ENCODE peak calls at places on chromosome 10, in ten cellular contexts. T, M, H, O, W, Y, I, E, S and C are unnamed samples.

GRCh38 chr10:49138361-49138891 is 4.6 kb upstream of the FAM170B start:
- DNase-seq in Y (no peak), O (no peak), E (no peak), T (no peak), M (no peak), S (no peak), W (no peak), H (peak), I (no peak), C (no peak)

GRCh38 chr10:12700557-12700874 is 301.0 kb downstream of the CCDC3 start:
- DNase-seq in I (no peak), H (no peak), W (no peak), T (no peak), S (no peak), Y (no peak), O (no peak), M (no peak), E (no peak), C (no peak)

GRCh38 chr10:19977097-19977521 is 160.9 kb downstream of the PLXDC2 start:
- DNase-seq in M (no peak), I (no peak), Y (no peak), O (no peak), H (peak), W (no peak), T (no peak), S (no peak), E (no peak), C (no peak)

GRCh38 chr10:126651461-126651860 is 19.0 kb downstream of the C10orf90 start:
- DNase-seq in T (no peak), O (no peak), M (no peak), I (no peak), Y (no peak), H (no peak), W (no peak), S (no peak), E (no peak), C (no peak)

GRCh38 chr10:130169136-130169888 is 33.1 kb downstream of the GLRX3 start:
- DNase-seq in E (no peak), W (no peak), O (no peak), T (no peak), Y (no peak), I (no peak), H (peak), S (no peak), M (no peak), C (no peak)

GRCh38 chr10:5466451-5466996 is 32.8 kb downstream of the CALML5 start:
- DNase-seq in M (no peak), S (peak), H (no peak), W (no peak), T (no peak), E (peak), Y (no peak), I (peak), O (no peak), C (no peak)

GRCh38 chr10:59376817-59377340 is 14.5 kb upstream of the FAM13C start:
- DNase-seq in S (no peak), M (no peak), O (no peak), Y (no peak), T (no peak), I (no peak), H (no peak), W (no peak), E (no peak), C (no peak)

GRCh38 chr10:86775056-86775858 is 18.8 kb downstream of the BMPR1A start:
- DNase-seq in T (no peak), W (no peak), H (peak), I (no peak), O (no peak), Y (peak), M (no peak), E (no peak), S (no peak), C (no peak)

GRCh38 chr10:131698986-131699385 is 201.8 kb upstream of the PPP2R2D start:
- DNase-seq in O (no peak), E (no peak), I (no peak), M (no peak), W (no peak), S (no peak), H (no peak), T (no peak), Y (no peak), C (no peak)

GRCh38 chr10:49272251-49273081 is 26.5 kb upstream of the C10orf71 start:
- DNase-seq in H (peak), Y (no peak), W (no peak), M (no peak), T (no peak), S (no peak), O (no peak), E (no peak), I (no peak), C (peak)

GRCh38 chr10:71161429-71161828 is 50.9 kb upstream of the UNC5B start:
- DNase-seq in H (no peak), M (no peak), T (no peak), Y (no peak), S (peak), E (no peak), I (no peak), O (no peak), W (no peak), C (no peak)

GRCh38 chr10:13784067-13784466 is 197.3 kb downstream of the PRPF18 start:
- DNase-seq in T (peak), H (no peak), E (no peak), Y (no peak), W (no peak), I (no peak), M (no peak), S (peak), O (no peak), C (no peak)

GRCh38 chr10:11293332-11293731 is 275.7 kb downstream of the CELF2 start:
- DNase-seq in E (no peak), H (no peak), M (no peak), O (no peak), T (no peak), Y (no peak), I (no peak), W (no peak), S (no peak), C (no peak)

GRCh38 chr10:110903280-110904278 is 15.4 kb downstream of the BBIP1 start:
- DNase-seq in O (no peak), H (no peak), E (no peak), S (no peak), Y (no peak), I (no peak), W (no peak), T (no peak), M (no peak), C (peak)

GRCh38 chr10:29590598-29591415 is 44.0 kb downstream of the SVIL start:
- DNase-seq in M (no peak), H (peak), W (no peak), Y (peak), S (no peak), O (peak), E (no peak), I (no peak), T (peak), C (no peak)

GRCh38 chr10:74913321-74913980 is 87.1 kb downstream of the KAT6B start:
- DNase-seq in Y (no peak), M (no peak), I (no peak), T (no peak), S (no peak), E (no peak), W (no peak), H (no peak), O (no peak), C (no peak)

GRCh38 chr10:24685958-24686540 is 37.6 kb downstream of the ARHGAP21 start:
- DNase-seq in E (no peak), Y (no peak), W (no peak), O (no peak), M (no peak), I (no peak), S (no peak), H (peak), T (no peak), C (no peak)

GRCh38 chr10:86252573-86252972 is 114.0 kb downstream of the GRID1 start:
- DNase-seq in E (peak), S (no peak), I (no peak), W (no peak), T (no peak), Y (no peak), O (no peak), H (no peak), M (no peak), C (no peak)

GRCh38 chr10:43060291-43060690 is 16.6 kb upstream of the RET start:
- DNase-seq in T (no peak), S (no peak), H (no peak), O (no peak), E (no peak), M (no peak), I (no peak), Y (no peak), W (no peak), C (no peak)

GRCh38 chr10:50857579-50857978 is 27.8 kb downstream of the A1CF start:
- DNase-seq in M (no peak), Y (no peak), W (no peak), I (no peak), H (no peak), E (no peak), S (no peak), T (no peak), O (no peak), C (no peak)

GRCh38 chr10:78863121-78863520 is 205.6 kb upstream of the ZMIZ1 start:
- DNase-seq in E (no peak), M (no peak), H (no peak), T (no peak), S (no peak), I (no peak), W (no peak), Y (no peak), O (no peak), C (no peak)

GRCh38 chr10:96720422-96721206 is at the start of gene PIK3AP1:
- DNase-seq in T (peak), W (peak), O (peak), H (no peak), S (peak), M (no peak), E (peak), I (no peak), Y (peak), C (peak)

GRCh38 chr10:69361303-69361614 is 55.5 kb downstream of the TACR2 start:
- DNase-seq in M (no peak), Y (peak), O (no peak), H (no peak), T (no peak), E (peak), S (no peak), I (no peak), W (no peak), C (no peak)

GRCh38 chr10:102633282-102633681 is 11.0 kb upstream of the TRIM8 start:
- DNase-seq in H (peak), M (no peak), Y (no peak), S (no peak), W (peak), O (no peak), E (no peak), I (no peak), T (peak), C (peak)

GRCh38 chr10:26044123-26044749 is 110.2 kb downstream of the MYO3A start:
- DNase-seq in M (no peak), E (no peak), S (peak), Y (no peak), H (no peak), I (no peak), W (no peak), T (no peak), O (no peak), C (no peak)

GRCh38 chr10:96341219-96342182 is 17.3 kb downstream of the OPALIN start:
- DNase-seq in W (no peak), I (no peak), Y (no peak), M (no peak), T (no peak), O (no peak), H (no peak), S (no peak), E (no peak), C (peak)

GRCh38 chr10:70722820-70723424 is 50.6 kb downstream of the ADAMTS14 start:
- DNase-seq in H (peak), T (no peak), W (no peak), E (no peak), I (no peak), M (no peak), O (no peak), S (no peak), Y (peak), C (no peak)

GRCh38 chr10:43844236-43844635 is 195.6 kb upstream of the ZNF32 start:
- DNase-seq in S (no peak), H (peak), I (no peak), T (no peak), M (no peak), W (no peak), O (no peak), E (no peak), Y (no peak), C (no peak)

GRCh38 chr10:15120523-15120922 is 23.4 kb downstream of the RPP38 start:
- DNase-seq in T (no peak), S (no peak), E (no peak), H (peak), M (no peak), W (no peak), O (no peak), I (no peak), Y (no peak), C (no peak)

GRCh38 chr10:84293574-84294016 is 34.8 kb upstream of the CCSER2 start:
- DNase-seq in S (no peak), Y (no peak), M (no peak), H (no peak), W (no peak), O (no peak), T (no peak), E (no peak), I (no peak), C (peak)

GRCh38 chr10:62501547-62501946 is 127.4 kb downstream of the ZNF365 start:
- DNase-seq in M (no peak), S (no peak), H (no peak), Y (no peak), W (no peak), I (no peak), O (no peak), T (no peak), E (no peak), C (no peak)

GRCh38 chr10:60394444-60394843 is 4.8 kb upstream of the ANK3 start:
- DNase-seq in S (no peak), O (peak), Y (no peak), T (no peak), I (no peak), W (no peak), M (peak), E (no peak), H (no peak), C (peak)

GRCh38 chr10:26095781-26096180 is 120.8 kb upstream of the GAD2 start:
- DNase-seq in E (no peak), W (no peak), T (no peak), I (no peak), O (no peak), M (no peak), Y (no peak), S (no peak), H (no peak), C (no peak)

GRCh38 chr10:109899578-109900355 is 23.5 kb downstream of the XPNPEP1 start:
- DNase-seq in E (no peak), S (no peak), O (no peak), T (no peak), H (peak), M (no peak), I (no peak), W (no peak), Y (no peak), C (no peak)